ENCODE peak calls at places on chromosomes 11 and 22, in four cellular contexts. One of them, this sample, is unnamed.
A peak's percentile ranks its signal among the peaks of the same experiment; 100 is the strongest.

GRCh38 chr22:24037851-24038765 is 27.0 kb downstream of the CABIN1 start:
- DNase-seq in tibial nerve: no peak
- DNase-seq in ovary: no peak
- DNase-seq in GM12878: no peak
- DNase-seq in this sample: peak; percentile 31

GRCh38 chr11:45092901-45093760 is 53.3 kb upstream of the PRDM11 start:
- DNase-seq in tibial nerve: no peak
- DNase-seq in ovary: no peak
- DNase-seq in GM12878: no peak
- DNase-seq in this sample: no peak

GRCh38 chr11:2579315-2580060 is 120.3 kb downstream of the KCNQ1OT1 start:
- DNase-seq in tibial nerve: no peak
- DNase-seq in ovary: peak; percentile 10
- DNase-seq in GM12878: no peak
- DNase-seq in this sample: no peak

GRCh38 chr22:24325105-24325757 is 54.6 kb downstream of the SPECC1L start:
- DNase-seq in tibial nerve: peak; percentile 48
- DNase-seq in ovary: no peak
- DNase-seq in GM12878: peak; percentile 62
- DNase-seq in this sample: no peak

GRCh38 chr22:42967933-42968332 is 47.0 kb downstream of the PACSIN2 start:
- DNase-seq in tibial nerve: no peak
- DNase-seq in ovary: no peak
- DNase-seq in GM12878: no peak
- DNase-seq in this sample: no peak

GRCh38 chr22:41445171-41446056 is 1.2 kb downstream of the TOB2 start:
- DNase-seq in tibial nerve: no peak
- DNase-seq in ovary: peak; percentile 55
- DNase-seq in GM12878: no peak
- DNase-seq in this sample: no peak

GRCh38 chr11:61963016-61963281 is 4.5 kb downstream of the FTH1 start:
- DNase-seq in tibial nerve: no peak
- DNase-seq in ovary: peak; percentile 22
- DNase-seq in GM12878: no peak
- DNase-seq in this sample: no peak

GRCh38 chr11:46382644-46383403 is 1.4 kb downstream of the MDK start:
- DNase-seq in tibial nerve: no peak
- DNase-seq in ovary: no peak
- DNase-seq in GM12878: no peak
- DNase-seq in this sample: no peak

GRCh38 chr11:86524603-86525352 is 147.6 kb downstream of the ME3 start:
- DNase-seq in tibial nerve: no peak
- DNase-seq in ovary: no peak
- DNase-seq in GM12878: no peak
- DNase-seq in this sample: no peak

GRCh38 chr22:29998627-29999026 is 81.6 kb upstream of the HORMAD2 start:
- DNase-seq in tibial nerve: no peak
- DNase-seq in ovary: no peak
- DNase-seq in GM12878: no peak
- DNase-seq in this sample: no peak

GRCh38 chr11:3855808-3856491 is 486 bp downstream of the STIM1 start:
- DNase-seq in tibial nerve: no peak
- DNase-seq in ovary: peak; percentile 57
- DNase-seq in GM12878: no peak
- DNase-seq in this sample: no peak

GRCh38 chr22:23080542-23081290 is 10.4 kb downstream of the GNAZ start:
- DNase-seq in tibial nerve: no peak
- DNase-seq in ovary: no peak
- DNase-seq in GM12878: no peak
- DNase-seq in this sample: no peak

GRCh38 chr11:78449866-78450265 is 32.2 kb upstream of the GAB2 start:
- DNase-seq in tibial nerve: no peak
- DNase-seq in ovary: no peak
- DNase-seq in GM12878: no peak
- DNase-seq in this sample: no peak

GRCh38 chr11:64718084-64718779 is 4.8 kb downstream of the NRXN2 start:
- DNase-seq in tibial nerve: no peak
- DNase-seq in ovary: no peak
- DNase-seq in GM12878: no peak
- DNase-seq in this sample: no peak

GRCh38 chr11:98101329-98101728 is 919.4 kb upstream of the CNTN5 start:
- DNase-seq in tibial nerve: no peak
- DNase-seq in ovary: no peak
- DNase-seq in GM12878: no peak
- DNase-seq in this sample: no peak

GRCh38 chr11:134794192-134794591 is 382.1 kb upstream of the B3GAT1 start:
- DNase-seq in tibial nerve: no peak
- DNase-seq in ovary: no peak
- DNase-seq in GM12878: no peak
- DNase-seq in this sample: no peak

GRCh38 chr11:236774-237767 is at the start of gene PSMD13:
- DNase-seq in tibial nerve: peak; percentile 70
- DNase-seq in ovary: peak; percentile 82
- DNase-seq in GM12878: no peak
- DNase-seq in this sample: peak; percentile 94

GRCh38 chr11:117950999-117951961 is 22.1 kb upstream of the TMPRSS13 start:
- DNase-seq in tibial nerve: no peak
- DNase-seq in ovary: no peak
- DNase-seq in GM12878: no peak
- DNase-seq in this sample: peak; percentile 89

GRCh38 chr22:31646186-31647019 is 15.6 kb downstream of the PISD start:
- DNase-seq in tibial nerve: no peak
- DNase-seq in ovary: no peak
- DNase-seq in GM12878: no peak
- DNase-seq in this sample: no peak

GRCh38 chr22:39422721-39423120 is 23.1 kb downstream of the TAB1 start:
- DNase-seq in tibial nerve: no peak
- DNase-seq in ovary: no peak
- DNase-seq in GM12878: no peak
- DNase-seq in this sample: no peak

GRCh38 chr11:10778217-10778970 is 27.3 kb downstream of the CTR9 start:
- DNase-seq in tibial nerve: peak; percentile 27
- DNase-seq in ovary: no peak
- DNase-seq in GM12878: no peak
- DNase-seq in this sample: no peak

GRCh38 chr11:19769820-19770219 is 57.2 kb downstream of the NAV2 start:
- DNase-seq in tibial nerve: no peak
- DNase-seq in ovary: no peak
- DNase-seq in GM12878: no peak
- DNase-seq in this sample: no peak

GRCh38 chr11:128904303-128904871 is 13.2 kb downstream of the KCNJ5 start:
- DNase-seq in tibial nerve: no peak
- DNase-seq in ovary: no peak
- DNase-seq in GM12878: no peak
- DNase-seq in this sample: no peak

GRCh38 chr22:39664485-39665200 is 94.1 kb downstream of the CACNA1I start:
- DNase-seq in tibial nerve: no peak
- DNase-seq in ovary: no peak
- DNase-seq in GM12878: no peak
- DNase-seq in this sample: no peak

GRCh38 chr22:48453751-48454485 is 1373.8 kb downstream of the BRD1 start:
- DNase-seq in tibial nerve: no peak
- DNase-seq in ovary: no peak
- DNase-seq in GM12878: no peak
- DNase-seq in this sample: no peak

GRCh38 chr22:23203452-23204124 is 23.3 kb downstream of the BCR start:
- DNase-seq in tibial nerve: no peak
- DNase-seq in ovary: no peak
- DNase-seq in GM12878: no peak
- DNase-seq in this sample: no peak

GRCh38 chr11:123429851-123430735 is at the start of gene GRAMD1B:
- DNase-seq in tibial nerve: no peak
- DNase-seq in ovary: peak; percentile 60
- DNase-seq in GM12878: no peak
- DNase-seq in this sample: no peak

GRCh38 chr11:66881927-66882452 is 25.1 kb downstream of the LRFN4 start:
- DNase-seq in tibial nerve: no peak
- DNase-seq in ovary: no peak
- DNase-seq in GM12878: no peak
- DNase-seq in this sample: no peak

GRCh38 chr11:66884443-66884842 is 27.6 kb downstream of the LRFN4 start:
- DNase-seq in tibial nerve: no peak
- DNase-seq in ovary: no peak
- DNase-seq in GM12878: no peak
- DNase-seq in this sample: no peak

GRCh38 chr11:66882540-66882939 is 25.7 kb downstream of the LRFN4 start:
- DNase-seq in tibial nerve: no peak
- DNase-seq in ovary: no peak
- DNase-seq in GM12878: no peak
- DNase-seq in this sample: no peak

GRCh38 chr11:66881436-66881835 is 24.6 kb downstream of the LRFN4 start:
- DNase-seq in tibial nerve: no peak
- DNase-seq in ovary: no peak
- DNase-seq in GM12878: no peak
- DNase-seq in this sample: no peak

DNA sequence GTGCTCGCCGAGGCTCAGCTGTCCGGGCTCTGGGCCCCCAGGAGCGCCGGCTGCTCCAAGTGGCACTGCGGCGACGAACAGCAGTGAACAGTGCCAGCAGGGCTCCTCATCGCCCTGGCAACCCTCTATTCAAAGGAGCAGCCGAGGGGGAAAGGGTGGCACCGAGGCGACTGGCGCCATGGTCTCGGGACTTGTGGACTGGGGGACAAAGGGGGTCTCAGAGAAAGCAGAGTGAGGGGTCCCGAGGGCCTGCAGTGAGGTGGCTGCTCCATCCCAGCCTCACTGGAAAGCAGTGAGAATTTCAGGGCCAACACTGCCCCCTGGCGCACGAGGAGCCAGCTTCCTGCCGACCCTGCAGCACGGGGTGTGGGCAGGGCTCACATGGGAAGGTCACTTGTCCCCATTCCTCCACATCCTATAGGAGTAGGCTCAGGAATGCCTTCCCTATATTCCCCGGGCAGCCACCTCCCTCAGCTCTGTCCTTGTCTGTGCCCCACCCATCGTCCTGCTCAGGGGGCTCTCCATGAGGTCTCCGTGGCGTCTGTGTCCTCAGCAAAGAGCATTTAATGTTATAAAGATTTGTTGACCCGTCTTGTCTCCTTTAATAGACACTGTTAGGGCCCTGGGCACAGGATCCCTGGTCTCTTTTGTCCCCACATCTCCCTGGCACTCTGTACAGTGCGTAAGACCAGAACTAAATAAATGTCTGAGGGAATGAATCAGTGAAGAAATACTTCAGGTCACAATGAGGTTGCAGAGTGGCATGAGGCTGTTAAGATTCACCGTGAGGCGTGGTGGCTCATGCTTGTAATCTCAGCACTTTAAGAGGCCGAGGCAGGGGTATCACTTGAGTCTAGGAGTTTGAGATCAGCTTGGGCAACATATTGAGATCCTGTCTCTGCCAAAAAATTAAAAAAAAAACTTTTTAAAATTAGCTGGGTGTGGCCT is 26.4 kb downstream of the LRFN4 start:
- DNase-seq in tibial nerve: no peak
- DNase-seq in ovary: no peak
- DNase-seq in GM12878: no peak
- DNase-seq in this sample: no peak
- H3K4me3 ChIP-seq in tibial nerve: no peak overlapping the region
- H3K4me3 ChIP-seq in ovary: no peak overlapping the region
- H3K4me3 ChIP-seq in GM12878: no peak overlapping the region
- H3K4me3 ChIP-seq in this sample: peak overlapping the region; percentile 33

GRCh38 chr11:68677432-68677831 is 6.9 kb upstream of the GAL start:
- DNase-seq in tibial nerve: no peak
- DNase-seq in ovary: no peak
- DNase-seq in GM12878: no peak
- DNase-seq in this sample: no peak
- TF ChIP-seq EP300 in tibial nerve: no peak
- TF ChIP-seq EP300 in ovary: no peak
- TF ChIP-seq EP300 in GM12878: no peak
- TF ChIP-seq EP300 in this sample: no peak

GRCh38 chr11:47645500-47645899 is 3.1 kb upstream of the MTCH2 start:
- DNase-seq in tibial nerve: no peak
- DNase-seq in ovary: no peak
- DNase-seq in GM12878: no peak
- DNase-seq in this sample: no peak

GRCh38 chr11:47646019-47646418 is 3.7 kb upstream of the MTCH2 start:
- DNase-seq in tibial nerve: no peak
- DNase-seq in ovary: no peak
- DNase-seq in GM12878: no peak
- DNase-seq in this sample: no peak

GRCh38 chr11:47641585-47642098 is 717 bp downstream of the MTCH2 start:
- DNase-seq in tibial nerve: peak; percentile 42
- DNase-seq in ovary: no peak
- DNase-seq in GM12878: no peak
- DNase-seq in this sample: no peak

DNA sequence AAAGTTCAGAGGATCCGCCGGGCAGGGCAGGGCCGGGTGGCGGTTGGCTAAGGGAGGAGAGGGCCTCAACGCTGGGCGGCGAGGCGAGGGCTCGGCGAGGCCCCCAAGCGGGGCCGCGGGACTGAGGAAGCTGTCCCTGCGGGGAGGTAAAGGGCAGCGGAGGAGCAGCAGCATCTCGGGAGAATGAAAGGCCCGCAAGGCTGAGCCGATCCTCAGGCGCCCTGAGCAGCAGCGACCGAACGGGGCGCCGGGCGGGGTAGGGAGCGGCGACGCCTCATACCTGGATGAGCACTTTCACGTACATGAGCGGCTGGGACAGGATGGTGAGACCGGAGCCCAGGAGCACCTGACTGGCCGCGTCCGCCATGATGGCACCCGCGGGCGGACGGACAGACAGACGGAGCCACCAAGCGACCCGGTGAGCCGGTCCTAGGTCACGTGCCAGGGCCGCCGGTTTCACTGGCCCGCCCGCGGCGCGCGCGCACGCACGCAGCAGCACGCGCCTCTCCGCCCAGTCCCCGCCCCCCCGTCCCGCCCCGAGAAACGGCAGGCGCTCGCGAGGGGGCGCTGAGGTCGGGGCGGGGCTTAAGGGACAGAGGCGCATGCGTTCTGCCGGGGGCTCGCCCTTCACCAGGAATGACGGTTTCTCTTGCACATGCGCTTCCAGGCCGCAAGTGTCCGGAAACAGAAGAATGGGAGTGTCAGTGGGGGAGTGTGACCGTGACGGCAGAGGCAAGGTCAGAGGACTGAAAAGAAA is at the start of gene MTCH2:
- DNase-seq in tibial nerve: peak; percentile 88
- DNase-seq in ovary: peak; percentile 96
- DNase-seq in GM12878: peak; percentile 92
- DNase-seq in this sample: peak; percentile 99
- TF ChIP-seq POLR2A in tibial nerve: peak; percentile 76
- TF ChIP-seq POLR2A in ovary: peak; percentile 64
- TF ChIP-seq POLR2A in GM12878: peak; percentile 98
- TF ChIP-seq POLR2A in this sample: peak; percentile 47

GRCh38 chr11:75538150-75538942 is 12.6 kb upstream of the GDPD5 start:
- DNase-seq in tibial nerve: no peak
- DNase-seq in ovary: no peak
- DNase-seq in GM12878: no peak
- DNase-seq in this sample: no peak

GRCh38 chr11:75539459-75540022 is 13.8 kb upstream of the GDPD5 start:
- DNase-seq in tibial nerve: no peak
- DNase-seq in ovary: no peak
- DNase-seq in GM12878: no peak
- DNase-seq in this sample: no peak

GRCh38 chr11:75535039-75535563 is 9.4 kb upstream of the GDPD5 start:
- DNase-seq in tibial nerve: no peak
- DNase-seq in ovary: no peak
- DNase-seq in GM12878: no peak
- DNase-seq in this sample: no peak

GRCh38 chr11:75536786-75537629 is 11.3 kb upstream of the GDPD5 start:
- DNase-seq in tibial nerve: no peak
- DNase-seq in ovary: no peak
- DNase-seq in GM12878: peak; percentile 82
- DNase-seq in this sample: no peak

GRCh38 chr11:75537740-75538139 is 12.0 kb upstream of the GDPD5 start:
- DNase-seq in tibial nerve: no peak
- DNase-seq in ovary: no peak
- DNase-seq in GM12878: no peak
- DNase-seq in this sample: no peak
- H3K4me3 ChIP-seq in tibial nerve: no peak overlapping the region
- H3K4me3 ChIP-seq in ovary: no peak overlapping the region
- H3K4me3 ChIP-seq in GM12878: no peak overlapping the region
- H3K4me3 ChIP-seq in this sample: no peak overlapping the region